ENCODE peak calls at places on chromosome 19, in nine cellular contexts. Y is sigmoid colon; M is IMR-90; F is tibial artery; T is naive thymus-derived CD4-positive, alpha-beta T cell; H is CD8-positive, alpha-beta T cell; N is CD8-positive, alpha-beta memory T cell; L is fibroblast of lung; E is mammary epithelial cell. B is an unnamed sample.

GRCh38 chr19:51501594-51502263 is at the start of gene SIGLEC12:
- DNase-seq in T (no peak), H (no peak), F (no peak), N (no peak), L (no peak), E (no peak), M (no peak), Y (peak; percentile 67), B (no peak)

GRCh38 chr19:3142292-3142670 is 6.4 kb downstream of the GNA15 start:
- DNase-seq in F (no peak), T (no peak), M (peak; percentile 87), N (no peak), L (peak; percentile 77), H (no peak), Y (no peak), E (peak; percentile 87), B (no peak)

GRCh38 chr19:32172761-32173160 is 172.6 kb upstream of the ZNF507 start:
- DNase-seq in L (no peak), E (no peak), F (no peak), M (no peak), T (no peak), N (no peak), Y (no peak), H (no peak), B (no peak)

GRCh38 chr19:12788682-12789097 is 2.6 kb upstream of the JUNB start:
- DNase-seq in F (peak; percentile 93), T (no peak), N (peak; percentile 55), Y (peak; percentile 94), L (peak; percentile 63), E (peak; percentile 78), M (peak; percentile 75), H (no peak), B (peak; percentile 56)

GRCh38 chr19:32018014-32018413 is 327.4 kb upstream of the ZNF507 start:
- DNase-seq in E (peak; percentile 95), H (no peak), Y (peak; percentile 83), N (no peak), F (no peak), L (peak; percentile 95), T (no peak), M (no peak), B (no peak)

GRCh38 chr19:33515921-33516320 is 5.7 kb downstream of the PEPD start:
- DNase-seq in N (no peak), F (no peak), M (no peak), L (no peak), E (no peak), H (no peak), T (no peak), Y (no peak), B (no peak)

GRCh38 chr19:29378543-29379105 is 147.2 kb upstream of the VSTM2B start:
- DNase-seq in Y (no peak), T (no peak), L (no peak), F (peak; percentile 31), H (no peak), M (no peak), N (no peak), E (no peak), B (no peak)

GRCh38 chr19:57642396-57643046 is 9.6 kb downstream of the ZNF211 start:
- DNase-seq in L (no peak), H (no peak), E (peak; percentile 81), N (no peak), Y (no peak), F (no peak), T (no peak), M (no peak), B (no peak)

GRCh38 chr19:12265921-12266704 is 28.6 kb downstream of the ZNF44 start:
- DNase-seq in N (no peak), H (no peak), M (no peak), T (no peak), F (no peak), L (no peak), E (no peak), Y (no peak), B (no peak)

GRCh38 chr19:3284759-3285646 is 60.5 kb downstream of the CELF5 start:
- DNase-seq in L (peak; percentile 47), N (peak; percentile 68), H (peak; percentile 66), E (peak; percentile 66), M (peak; percentile 37), T (peak; percentile 49), Y (no peak), F (no peak), B (no peak)

GRCh38 chr19:20078696-20079095 is 896 bp downstream of the ZNF90 start:
- DNase-seq in H (no peak), T (no peak), N (no peak), M (peak; percentile 18), Y (peak; percentile 67), E (peak; percentile 35), F (peak; percentile 71), L (peak; percentile 75), B (peak; percentile 1)

GRCh38 chr19:47723573-47723923 is 10.3 kb downstream of the EHD2 start:
- DNase-seq in L (peak; percentile 93), Y (peak; percentile 95), N (no peak), M (peak; percentile 95), T (no peak), E (peak; percentile 77), F (peak; percentile 92), H (no peak), B (no peak)

GRCh38 chr19:46579286-46579944 is 21.7 kb upstream of the CALM3 start:
- DNase-seq in H (peak; percentile 58), N (peak; percentile 18), Y (no peak), M (no peak), L (no peak), F (no peak), T (no peak), E (no peak), B (peak; percentile 3)

GRCh38 chr19:6793973-6794372 is 21.5 kb downstream of the VAV1 start:
- DNase-seq in T (no peak), E (no peak), N (no peak), Y (no peak), F (no peak), L (no peak), M (no peak), H (no peak), B (no peak)
- H3K27ac ChIP-seq in T (no peak overlapping the region), E (no peak overlapping the region), N (no peak overlapping the region), Y (no peak overlapping the region), F (no peak overlapping the region), L (no peak overlapping the region), M (no peak overlapping the region), H (no peak overlapping the region), B (no peak overlapping the region)

DNA sequence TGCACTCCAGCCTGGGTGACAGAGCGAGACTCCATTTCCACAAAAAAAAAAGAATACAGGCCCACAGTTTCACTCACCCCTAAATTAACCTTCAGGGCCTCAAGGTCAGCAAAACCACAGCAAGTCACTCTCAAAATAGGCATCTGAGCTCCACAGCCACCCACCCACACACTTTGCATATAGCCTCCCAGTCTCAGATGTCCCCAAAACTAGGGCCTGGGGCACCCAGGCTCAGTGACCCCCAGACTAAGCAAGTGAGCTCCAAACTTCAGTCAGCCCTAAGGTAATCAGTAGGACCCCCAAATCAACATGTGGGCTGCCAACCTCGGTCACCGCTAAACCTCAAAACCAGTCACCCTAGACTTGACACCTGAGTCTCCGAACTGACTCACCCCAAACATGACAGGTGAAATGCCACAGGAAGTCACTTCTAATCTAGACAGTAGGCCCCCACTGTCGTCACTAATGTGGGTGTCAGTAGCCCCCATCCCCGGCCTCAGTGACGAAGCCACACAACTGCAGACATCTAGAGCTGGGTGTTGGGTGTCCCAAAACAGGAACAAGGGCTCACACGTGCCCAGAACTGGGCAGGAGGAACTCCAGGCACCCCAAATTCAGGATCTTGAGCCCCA is 13.9 kb downstream of the RABAC1 start:
- DNase-seq in L (no peak), H (peak; percentile 86), T (peak; percentile 72), E (no peak), F (no peak), M (no peak), N (peak; percentile 88), Y (no peak), B (no peak)
- H3K27ac ChIP-seq in L (no peak overlapping the region), H (peak overlapping the region; percentile 62), T (peak overlapping the region; percentile 57), E (no peak overlapping the region), F (no peak overlapping the region), M (no peak overlapping the region), N (peak overlapping the region; percentile 28), Y (no peak overlapping the region), B (no peak overlapping the region)

DNA sequence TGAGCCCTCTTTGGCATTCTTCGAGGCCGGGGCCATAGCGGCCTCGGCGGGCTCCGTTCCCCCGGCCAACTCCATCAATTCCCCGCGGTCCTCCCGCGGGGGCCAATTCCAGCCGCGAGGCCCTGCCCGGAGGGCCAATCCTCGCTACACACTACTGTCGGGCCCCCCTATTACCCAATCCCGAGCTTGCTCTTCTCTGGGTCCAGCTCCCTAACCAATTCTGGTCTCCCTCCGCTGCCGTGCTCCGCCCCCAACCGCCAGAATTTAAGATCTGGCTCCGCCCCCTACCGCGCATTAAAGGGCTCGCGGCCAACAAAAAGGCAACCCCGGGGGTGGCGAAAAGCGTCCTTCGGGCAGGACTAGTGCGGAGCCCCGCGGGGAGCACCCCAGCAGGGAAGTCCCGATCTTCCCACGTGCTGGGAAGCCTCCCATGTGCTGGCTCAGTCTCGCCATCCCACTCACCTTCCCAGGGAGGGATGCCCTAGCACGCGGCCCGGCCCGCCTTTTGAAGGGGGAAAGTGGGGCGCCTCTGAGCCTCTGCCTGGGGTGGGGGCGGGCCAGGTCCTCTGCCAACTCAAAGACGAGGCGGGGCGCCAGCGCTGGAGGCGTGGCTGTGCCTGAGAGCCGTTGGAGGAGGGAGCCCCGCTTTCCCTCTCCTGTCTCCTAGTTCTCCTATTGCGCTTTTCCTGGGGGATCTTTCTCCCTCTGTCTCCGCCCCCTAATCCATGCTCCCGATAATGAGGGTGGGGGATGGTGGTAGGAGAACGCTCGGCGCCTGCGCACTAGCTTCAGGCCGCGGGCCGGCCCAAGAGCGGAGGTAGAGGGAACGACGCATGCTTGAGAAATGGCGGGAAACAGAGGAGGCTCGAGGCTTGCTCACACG is 3.5 kb downstream of the LIPE start:
- DNase-seq in F (peak; percentile 76), E (peak; percentile 86), T (peak; percentile 94), Y (peak; percentile 92), H (peak; percentile 95), L (peak; percentile 95), M (peak; percentile 90), N (peak; percentile 87), B (peak; percentile 81)
- H3K27ac ChIP-seq in F (no peak overlapping the region), E (peak overlapping the region; percentile 12), T (peak overlapping the region; percentile 77), Y (peak overlapping the region; percentile 68), H (peak overlapping the region; percentile 49), L (peak overlapping the region; percentile 53), M (peak overlapping the region; percentile 39), N (peak overlapping the region; percentile 44), B (peak overlapping the region; percentile 85)

GRCh38 chr19:40465025-40465780 is at the start of gene BLVRB:
- DNase-seq in T (no peak), H (no peak), F (no peak), N (peak; percentile 38), E (peak; percentile 74), L (peak; percentile 71), Y (no peak), M (peak; percentile 52), B (no peak)

GRCh38 chr19:40466219-40467006 is at the start of gene SPTBN4:
- DNase-seq in L (no peak), N (peak; percentile 80), F (peak; percentile 72), E (no peak), M (no peak), H (no peak), T (no peak), Y (peak; percentile 76), B (peak; percentile 76)

GRCh38 chr19:40461669-40462221 is 3.8 kb downstream of the BLVRB start:
- DNase-seq in M (no peak), T (no peak), N (no peak), E (no peak), H (no peak), F (no peak), Y (peak; percentile 68), L (no peak), B (no peak)

GRCh38 chr19:40465781-40466218 is 255 bp upstream of the BLVRB start:
- DNase-seq in T (peak; percentile 99), Y (peak; percentile 100), L (peak; percentile 99), H (peak; percentile 100), M (peak; percentile 99), F (peak; percentile 100), N (peak; percentile 99), E (peak; percentile 99), B (peak; percentile 97)

GRCh38 chr19:40464059-40465024 is 1.2 kb downstream of the BLVRB start:
- DNase-seq in H (peak; percentile 79), T (peak; percentile 71), L (peak; percentile 87), F (peak; percentile 92), Y (peak; percentile 92), E (peak; percentile 86), N (peak; percentile 63), M (peak; percentile 88), B (peak; percentile 49)
- H3K27ac ChIP-seq in H (no peak overlapping the region), T (peak overlapping the region; percentile 66), L (peak overlapping the region; percentile 83), F (peak overlapping the region; percentile 90), Y (peak overlapping the region; percentile 91), E (peak overlapping the region; percentile 75), N (peak overlapping the region; percentile 87), M (peak overlapping the region; percentile 57), B (peak overlapping the region; percentile 9)

B was measured in caudate nucleus.